ENCODE peak calls at places on chromosome 13, in ten cellular contexts. K, N, F, J, V, A, G, D, R and P are unnamed samples.

GRCh38 chr13:112603641-112604220 is 15.8 kb upstream of the TUBGCP3 start:
- DNase-seq in K (no peak), N (no peak), F (no peak), J (no peak), V (no peak), A (no peak), G (no peak), D (no peak), R (no peak), P (no peak)

GRCh38 chr13:42360046-42360445 is 88.1 kb downstream of the AKAP11 start:
- DNase-seq in K (no peak), N (no peak), F (no peak), J (no peak), V (no peak), A (no peak), G (no peak), D (no peak), R (no peak), P (no peak)

GRCh38 chr13:67464154-67464553 is 234.0 kb upstream of the PCDH9 start:
- DNase-seq in K (no peak), N (no peak), F (no peak), J (no peak), V (no peak), A (no peak), G (no peak), D (no peak), R (no peak), P (no peak)

GRCh38 chr13:20294497-20294896 is 62.4 kb upstream of the GJB6 start:
- DNase-seq in K (no peak), N (no peak), F (no peak), J (no peak), V (no peak), A (no peak), G (no peak), D (no peak), R (no peak), P (no peak)

GRCh38 chr13:64371045-64371444 is 2859.1 kb downstream of the PCDH9 start:
- DNase-seq in K (no peak), N (no peak), F (no peak), J (no peak), V (no peak), A (no peak), G (no peak), D (no peak), R (no peak), P (no peak)

GRCh38 chr13:42544246-42544915 is 29.6 kb upstream of the TNFSF11 start:
- DNase-seq in K (peak), N (no peak), F (no peak), J (no peak), V (no peak), A (no peak), G (no peak), D (no peak), R (no peak), P (no peak)

GRCh38 chr13:24220086-24220703 is 59.7 kb downstream of the SPATA13 start:
- DNase-seq in K (peak), N (peak), F (peak), J (peak), V (peak), A (peak), G (peak), D (peak), R (no peak), P (peak)

GRCh38 chr13:111492341-111492945 is 172.0 kb downstream of the TEX29 start:
- DNase-seq in K (no peak), N (no peak), F (no peak), J (no peak), V (no peak), A (no peak), G (no peak), D (no peak), R (no peak), P (no peak)

GRCh38 chr13:94329277-94329676 is 150.2 kb downstream of the DCT start:
- DNase-seq in K (peak), N (no peak), F (no peak), J (no peak), V (no peak), A (no peak), G (no peak), D (no peak), R (no peak), P (no peak)

GRCh38 chr13:108266316-108266936 is 3.1 kb upstream of the TNFSF13B start:
- DNase-seq in K (no peak), N (peak), F (no peak), J (no peak), V (no peak), A (no peak), G (no peak), D (no peak), R (no peak), P (no peak)

GRCh38 chr13:81395368-81395767 is 1054.4 kb upstream of the SPRY2 start:
- DNase-seq in K (no peak), N (peak), F (no peak), J (no peak), V (no peak), A (no peak), G (no peak), D (peak), R (no peak), P (no peak)